ENCODE peak calls at places on chromosomes 13 and 19, in five cellular contexts. One of them, this sample, is unnamed.
A peak's percentile ranks its signal among the peaks of the same experiment; 100 is the strongest.

GRCh38 chr19:37403403-37403802 is 32.5 kb downstream of the ZNF527 start:
- DNase-seq in HCT116: no peak
- DNase-seq in activated T-helper 2 cell treated with anti-CD3 and anti-CD28 coated beads, Interferon-gamma antibody, Interleukin-2, Interleukin-4, amounts not matched to agents 10 μg/mL and 5 μg/mL and 100 μg/mL, durations not matched to agents 14 hours and 24 hours and 36 hours: no peak
- DNase-seq in stimulated activated CD4-positive, alpha-beta T cell treated with anti-CD3 and anti-CD28 coated beads, Interleukin-1b, Interleukin-23, amount 100 ng/mL, for 1 hour: no peak
- DNase-seq in cardiac muscle cell: no peak
- DNase-seq in this sample: no peak

GRCh38 chr19:38721977-38722773 is 22.1 kb downstream of the CAPN12 start:
- DNase-seq in stimulated activated CD4-positive, alpha-beta T cell treated with anti-CD3 and anti-CD28 coated beads, Interleukin-1b, Interleukin-23, amount 100 ng/mL, for 1 hour: no peak
- DNase-seq in cardiac muscle cell: peak; percentile 88
- DNase-seq in HCT116: no peak
- DNase-seq in activated T-helper 2 cell treated with anti-CD3 and anti-CD28 coated beads, Interferon-gamma antibody, Interleukin-2, Interleukin-4, amounts not matched to agents 10 μg/mL and 5 μg/mL and 100 μg/mL, durations not matched to agents 14 hours and 24 hours and 36 hours: no peak
- DNase-seq in this sample: peak; percentile 98

GRCh38 chr13:95603887-95604533 is 40.5 kb downstream of the DZIP1 start:
- DNase-seq in cardiac muscle cell: no peak
- DNase-seq in stimulated activated CD4-positive, alpha-beta T cell treated with anti-CD3 and anti-CD28 coated beads, Interleukin-1b, Interleukin-23, amount 100 ng/mL, for 1 hour: no peak
- DNase-seq in activated T-helper 2 cell treated with anti-CD3 and anti-CD28 coated beads, Interferon-gamma antibody, Interleukin-2, Interleukin-4, amounts not matched to agents 10 μg/mL and 5 μg/mL and 100 μg/mL, durations not matched to agents 14 hours and 24 hours and 36 hours: no peak
- DNase-seq in HCT116: no peak
- DNase-seq in this sample: no peak

GRCh38 chr13:50365683-50366391 is 350.6 kb downstream of the KCNRG start:
- DNase-seq in stimulated activated CD4-positive, alpha-beta T cell treated with anti-CD3 and anti-CD28 coated beads, Interleukin-1b, Interleukin-23, amount 100 ng/mL, for 1 hour: peak; percentile 8
- DNase-seq in cardiac muscle cell: no peak
- DNase-seq in activated T-helper 2 cell treated with anti-CD3 and anti-CD28 coated beads, Interferon-gamma antibody, Interleukin-2, Interleukin-4, amounts not matched to agents 10 μg/mL and 5 μg/mL and 100 μg/mL, durations not matched to agents 14 hours and 24 hours and 36 hours: peak; percentile 61
- DNase-seq in HCT116: no peak
- DNase-seq in this sample: no peak

GRCh38 chr19:58558623-58559274 is 338 bp upstream of the UBE2M start:
- DNase-seq in HCT116: peak; percentile 98
- DNase-seq in cardiac muscle cell: peak; percentile 99
- DNase-seq in stimulated activated CD4-positive, alpha-beta T cell treated with anti-CD3 and anti-CD28 coated beads, Interleukin-1b, Interleukin-23, amount 100 ng/mL, for 1 hour: peak; percentile 98
- DNase-seq in activated T-helper 2 cell treated with anti-CD3 and anti-CD28 coated beads, Interferon-gamma antibody, Interleukin-2, Interleukin-4, amounts not matched to agents 10 μg/mL and 5 μg/mL and 100 μg/mL, durations not matched to agents 14 hours and 24 hours and 36 hours: peak; percentile 100
- DNase-seq in this sample: peak; percentile 97

GRCh38 chr13:98528663-98529064 is 48.2 kb downstream of the STK24 start:
- DNase-seq in stimulated activated CD4-positive, alpha-beta T cell treated with anti-CD3 and anti-CD28 coated beads, Interleukin-1b, Interleukin-23, amount 100 ng/mL, for 1 hour: no peak
- DNase-seq in cardiac muscle cell: no peak
- DNase-seq in activated T-helper 2 cell treated with anti-CD3 and anti-CD28 coated beads, Interferon-gamma antibody, Interleukin-2, Interleukin-4, amounts not matched to agents 10 μg/mL and 5 μg/mL and 100 μg/mL, durations not matched to agents 14 hours and 24 hours and 36 hours: no peak
- DNase-seq in HCT116: no peak
- DNase-seq in this sample: no peak

GRCh38 chr13:59326717-59327116 is 837.0 kb downstream of the DIAPH3 start:
- DNase-seq in stimulated activated CD4-positive, alpha-beta T cell treated with anti-CD3 and anti-CD28 coated beads, Interleukin-1b, Interleukin-23, amount 100 ng/mL, for 1 hour: no peak
- DNase-seq in cardiac muscle cell: no peak
- DNase-seq in HCT116: no peak
- DNase-seq in activated T-helper 2 cell treated with anti-CD3 and anti-CD28 coated beads, Interferon-gamma antibody, Interleukin-2, Interleukin-4, amounts not matched to agents 10 μg/mL and 5 μg/mL and 100 μg/mL, durations not matched to agents 14 hours and 24 hours and 36 hours: no peak
- DNase-seq in this sample: no peak

GRCh38 chr19:13429563-13429962 is 76.7 kb downstream of the CACNA1A start:
- DNase-seq in HCT116: no peak
- DNase-seq in stimulated activated CD4-positive, alpha-beta T cell treated with anti-CD3 and anti-CD28 coated beads, Interleukin-1b, Interleukin-23, amount 100 ng/mL, for 1 hour: no peak
- DNase-seq in activated T-helper 2 cell treated with anti-CD3 and anti-CD28 coated beads, Interferon-gamma antibody, Interleukin-2, Interleukin-4, amounts not matched to agents 10 μg/mL and 5 μg/mL and 100 μg/mL, durations not matched to agents 14 hours and 24 hours and 36 hours: no peak
- DNase-seq in cardiac muscle cell: no peak
- DNase-seq in this sample: no peak

GRCh38 chr19:55255618-55256423 is 3.0 kb downstream of the PPP6R1 start:
- DNase-seq in stimulated activated CD4-positive, alpha-beta T cell treated with anti-CD3 and anti-CD28 coated beads, Interleukin-1b, Interleukin-23, amount 100 ng/mL, for 1 hour: no peak
- DNase-seq in HCT116: no peak
- DNase-seq in cardiac muscle cell: no peak
- DNase-seq in activated T-helper 2 cell treated with anti-CD3 and anti-CD28 coated beads, Interferon-gamma antibody, Interleukin-2, Interleukin-4, amounts not matched to agents 10 μg/mL and 5 μg/mL and 100 μg/mL, durations not matched to agents 14 hours and 24 hours and 36 hours: peak; percentile 27
- DNase-seq in this sample: no peak

GRCh38 chr19:53511933-53512374 is 26.0 kb upstream of the ZNF331 start:
- DNase-seq in HCT116: peak; percentile 7
- DNase-seq in stimulated activated CD4-positive, alpha-beta T cell treated with anti-CD3 and anti-CD28 coated beads, Interleukin-1b, Interleukin-23, amount 100 ng/mL, for 1 hour: no peak
- DNase-seq in cardiac muscle cell: peak; percentile 80
- DNase-seq in activated T-helper 2 cell treated with anti-CD3 and anti-CD28 coated beads, Interferon-gamma antibody, Interleukin-2, Interleukin-4, amounts not matched to agents 10 μg/mL and 5 μg/mL and 100 μg/mL, durations not matched to agents 14 hours and 24 hours and 36 hours: no peak
- DNase-seq in this sample: peak; percentile 66

GRCh38 chr13:114212096-114212495 is 22.6 kb upstream of the CDC16 start:
- DNase-seq in stimulated activated CD4-positive, alpha-beta T cell treated with anti-CD3 and anti-CD28 coated beads, Interleukin-1b, Interleukin-23, amount 100 ng/mL, for 1 hour: no peak
- DNase-seq in HCT116: no peak
- DNase-seq in activated T-helper 2 cell treated with anti-CD3 and anti-CD28 coated beads, Interferon-gamma antibody, Interleukin-2, Interleukin-4, amounts not matched to agents 10 μg/mL and 5 μg/mL and 100 μg/mL, durations not matched to agents 14 hours and 24 hours and 36 hours: no peak
- DNase-seq in cardiac muscle cell: no peak
- DNase-seq in this sample: no peak

GRCh38 chr13:107210216-107211010 is 642.5 kb upstream of the ARGLU1 start:
- DNase-seq in HCT116: no peak
- DNase-seq in activated T-helper 2 cell treated with anti-CD3 and anti-CD28 coated beads, Interferon-gamma antibody, Interleukin-2, Interleukin-4, amounts not matched to agents 10 μg/mL and 5 μg/mL and 100 μg/mL, durations not matched to agents 14 hours and 24 hours and 36 hours: no peak
- DNase-seq in cardiac muscle cell: no peak
- DNase-seq in stimulated activated CD4-positive, alpha-beta T cell treated with anti-CD3 and anti-CD28 coated beads, Interleukin-1b, Interleukin-23, amount 100 ng/mL, for 1 hour: no peak
- DNase-seq in this sample: no peak

GRCh38 chr19:40623403-40624239 is 22.5 kb downstream of the LTBP4 start:
- DNase-seq in HCT116: peak; percentile 80
- DNase-seq in cardiac muscle cell: peak; percentile 45
- DNase-seq in activated T-helper 2 cell treated with anti-CD3 and anti-CD28 coated beads, Interferon-gamma antibody, Interleukin-2, Interleukin-4, amounts not matched to agents 10 μg/mL and 5 μg/mL and 100 μg/mL, durations not matched to agents 14 hours and 24 hours and 36 hours: no peak
- DNase-seq in stimulated activated CD4-positive, alpha-beta T cell treated with anti-CD3 and anti-CD28 coated beads, Interleukin-1b, Interleukin-23, amount 100 ng/mL, for 1 hour: no peak
- DNase-seq in this sample: peak; percentile 79

GRCh38 chr19:51714848-51715247 is 8.9 kb downstream of the HAS1 start:
- DNase-seq in stimulated activated CD4-positive, alpha-beta T cell treated with anti-CD3 and anti-CD28 coated beads, Interleukin-1b, Interleukin-23, amount 100 ng/mL, for 1 hour: no peak
- DNase-seq in HCT116: no peak
- DNase-seq in activated T-helper 2 cell treated with anti-CD3 and anti-CD28 coated beads, Interferon-gamma antibody, Interleukin-2, Interleukin-4, amounts not matched to agents 10 μg/mL and 5 μg/mL and 100 μg/mL, durations not matched to agents 14 hours and 24 hours and 36 hours: no peak
- DNase-seq in cardiac muscle cell: no peak
- DNase-seq in this sample: no peak

GRCh38 chr19:3506384-3507340 is 551 bp downstream of the FZR1 start:
- DNase-seq in stimulated activated CD4-positive, alpha-beta T cell treated with anti-CD3 and anti-CD28 coated beads, Interleukin-1b, Interleukin-23, amount 100 ng/mL, for 1 hour: no peak
- DNase-seq in cardiac muscle cell: peak; percentile 43
- DNase-seq in activated T-helper 2 cell treated with anti-CD3 and anti-CD28 coated beads, Interferon-gamma antibody, Interleukin-2, Interleukin-4, amounts not matched to agents 10 μg/mL and 5 μg/mL and 100 μg/mL, durations not matched to agents 14 hours and 24 hours and 36 hours: peak; percentile 27
- DNase-seq in HCT116: no peak
- DNase-seq in this sample: no peak

GRCh38 chr13:45851171-45851889 is at the start of gene SIAH3:
- DNase-seq in activated T-helper 2 cell treated with anti-CD3 and anti-CD28 coated beads, Interferon-gamma antibody, Interleukin-2, Interleukin-4, amounts not matched to agents 10 μg/mL and 5 μg/mL and 100 μg/mL, durations not matched to agents 14 hours and 24 hours and 36 hours: no peak
- DNase-seq in HCT116: no peak
- DNase-seq in stimulated activated CD4-positive, alpha-beta T cell treated with anti-CD3 and anti-CD28 coated beads, Interleukin-1b, Interleukin-23, amount 100 ng/mL, for 1 hour: no peak
- DNase-seq in cardiac muscle cell: peak; percentile 36
- DNase-seq in this sample: peak; percentile 72

GRCh38 chr13:23941216-23941615 is 43.9 kb upstream of the C1QTNF9B start:
- DNase-seq in stimulated activated CD4-positive, alpha-beta T cell treated with anti-CD3 and anti-CD28 coated beads, Interleukin-1b, Interleukin-23, amount 100 ng/mL, for 1 hour: no peak
- DNase-seq in cardiac muscle cell: no peak
- DNase-seq in HCT116: no peak
- DNase-seq in activated T-helper 2 cell treated with anti-CD3 and anti-CD28 coated beads, Interferon-gamma antibody, Interleukin-2, Interleukin-4, amounts not matched to agents 10 μg/mL and 5 μg/mL and 100 μg/mL, durations not matched to agents 14 hours and 24 hours and 36 hours: no peak
- DNase-seq in this sample: no peak

GRCh38 chr19:43311256-43311655 is 41.9 kb upstream of the PSG9 start:
- DNase-seq in stimulated activated CD4-positive, alpha-beta T cell treated with anti-CD3 and anti-CD28 coated beads, Interleukin-1b, Interleukin-23, amount 100 ng/mL, for 1 hour: no peak
- DNase-seq in cardiac muscle cell: no peak
- DNase-seq in activated T-helper 2 cell treated with anti-CD3 and anti-CD28 coated beads, Interferon-gamma antibody, Interleukin-2, Interleukin-4, amounts not matched to agents 10 μg/mL and 5 μg/mL and 100 μg/mL, durations not matched to agents 14 hours and 24 hours and 36 hours: no peak
- DNase-seq in HCT116: no peak
- DNase-seq in this sample: no peak

GRCh38 chr19:16325671-16326400 is 1.2 kb downstream of the KLF2 start:
- DNase-seq in activated T-helper 2 cell treated with anti-CD3 and anti-CD28 coated beads, Interferon-gamma antibody, Interleukin-2, Interleukin-4, amounts not matched to agents 10 μg/mL and 5 μg/mL and 100 μg/mL, durations not matched to agents 14 hours and 24 hours and 36 hours: peak; percentile 63
- DNase-seq in cardiac muscle cell: peak; percentile 66
- DNase-seq in stimulated activated CD4-positive, alpha-beta T cell treated with anti-CD3 and anti-CD28 coated beads, Interleukin-1b, Interleukin-23, amount 100 ng/mL, for 1 hour: no peak
- DNase-seq in HCT116: no peak
- DNase-seq in this sample: no peak

GRCh38 chr19:53131732-53132131 is 978 bp downstream of the ZNF415 start:
- DNase-seq in HCT116: no peak
- DNase-seq in stimulated activated CD4-positive, alpha-beta T cell treated with anti-CD3 and anti-CD28 coated beads, Interleukin-1b, Interleukin-23, amount 100 ng/mL, for 1 hour: no peak
- DNase-seq in cardiac muscle cell: no peak
- DNase-seq in activated T-helper 2 cell treated with anti-CD3 and anti-CD28 coated beads, Interferon-gamma antibody, Interleukin-2, Interleukin-4, amounts not matched to agents 10 μg/mL and 5 μg/mL and 100 μg/mL, durations not matched to agents 14 hours and 24 hours and 36 hours: no peak
- DNase-seq in this sample: no peak

GRCh38 chr19:16199275-16199932 is 1.7 kb downstream of the AP1M1 start:
- DNase-seq in activated T-helper 2 cell treated with anti-CD3 and anti-CD28 coated beads, Interferon-gamma antibody, Interleukin-2, Interleukin-4, amounts not matched to agents 10 μg/mL and 5 μg/mL and 100 μg/mL, durations not matched to agents 14 hours and 24 hours and 36 hours: no peak
- DNase-seq in HCT116: no peak
- DNase-seq in stimulated activated CD4-positive, alpha-beta T cell treated with anti-CD3 and anti-CD28 coated beads, Interleukin-1b, Interleukin-23, amount 100 ng/mL, for 1 hour: no peak
- DNase-seq in cardiac muscle cell: no peak
- DNase-seq in this sample: no peak

GRCh38 chr19:16527971-16528521 is 14.2 kb downstream of the CHERP start:
- DNase-seq in cardiac muscle cell: peak; percentile 20
- DNase-seq in activated T-helper 2 cell treated with anti-CD3 and anti-CD28 coated beads, Interferon-gamma antibody, Interleukin-2, Interleukin-4, amounts not matched to agents 10 μg/mL and 5 μg/mL and 100 μg/mL, durations not matched to agents 14 hours and 24 hours and 36 hours: peak; percentile 30
- DNase-seq in stimulated activated CD4-positive, alpha-beta T cell treated with anti-CD3 and anti-CD28 coated beads, Interleukin-1b, Interleukin-23, amount 100 ng/mL, for 1 hour: no peak
- DNase-seq in HCT116: no peak
- DNase-seq in this sample: peak; percentile 62

GRCh38 chr19:47797996-47798903 is 6.1 kb downstream of the TPRX1 start:
- DNase-seq in activated T-helper 2 cell treated with anti-CD3 and anti-CD28 coated beads, Interferon-gamma antibody, Interleukin-2, Interleukin-4, amounts not matched to agents 10 μg/mL and 5 μg/mL and 100 μg/mL, durations not matched to agents 14 hours and 24 hours and 36 hours: no peak
- DNase-seq in stimulated activated CD4-positive, alpha-beta T cell treated with anti-CD3 and anti-CD28 coated beads, Interleukin-1b, Interleukin-23, amount 100 ng/mL, for 1 hour: no peak
- DNase-seq in HCT116: no peak
- DNase-seq in cardiac muscle cell: no peak
- DNase-seq in this sample: no peak

GRCh38 chr13:30873519-30873918 is 32.6 kb upstream of the MEDAG start:
- DNase-seq in cardiac muscle cell: no peak
- DNase-seq in stimulated activated CD4-positive, alpha-beta T cell treated with anti-CD3 and anti-CD28 coated beads, Interleukin-1b, Interleukin-23, amount 100 ng/mL, for 1 hour: no peak
- DNase-seq in HCT116: no peak
- DNase-seq in activated T-helper 2 cell treated with anti-CD3 and anti-CD28 coated beads, Interferon-gamma antibody, Interleukin-2, Interleukin-4, amounts not matched to agents 10 μg/mL and 5 μg/mL and 100 μg/mL, durations not matched to agents 14 hours and 24 hours and 36 hours: no peak
- DNase-seq in this sample: no peak

GRCh38 chr19:12965812-12966135 is 3.6 kb upstream of the DAND5 start:
- DNase-seq in cardiac muscle cell: no peak
- DNase-seq in activated T-helper 2 cell treated with anti-CD3 and anti-CD28 coated beads, Interferon-gamma antibody, Interleukin-2, Interleukin-4, amounts not matched to agents 10 μg/mL and 5 μg/mL and 100 μg/mL, durations not matched to agents 14 hours and 24 hours and 36 hours: no peak
- DNase-seq in HCT116: no peak
- DNase-seq in stimulated activated CD4-positive, alpha-beta T cell treated with anti-CD3 and anti-CD28 coated beads, Interleukin-1b, Interleukin-23, amount 100 ng/mL, for 1 hour: no peak
- DNase-seq in this sample: no peak

GRCh38 chr13:71602327-71602726 is 264.7 kb downstream of the DACH1 start:
- DNase-seq in stimulated activated CD4-positive, alpha-beta T cell treated with anti-CD3 and anti-CD28 coated beads, Interleukin-1b, Interleukin-23, amount 100 ng/mL, for 1 hour: no peak
- DNase-seq in activated T-helper 2 cell treated with anti-CD3 and anti-CD28 coated beads, Interferon-gamma antibody, Interleukin-2, Interleukin-4, amounts not matched to agents 10 μg/mL and 5 μg/mL and 100 μg/mL, durations not matched to agents 14 hours and 24 hours and 36 hours: no peak
- DNase-seq in HCT116: no peak
- DNase-seq in cardiac muscle cell: no peak
- DNase-seq in this sample: no peak

GRCh38 chr13:110555601-110556223 is 5.8 kb downstream of the RAB20 start:
- DNase-seq in HCT116: no peak
- DNase-seq in stimulated activated CD4-positive, alpha-beta T cell treated with anti-CD3 and anti-CD28 coated beads, Interleukin-1b, Interleukin-23, amount 100 ng/mL, for 1 hour: no peak
- DNase-seq in activated T-helper 2 cell treated with anti-CD3 and anti-CD28 coated beads, Interferon-gamma antibody, Interleukin-2, Interleukin-4, amounts not matched to agents 10 μg/mL and 5 μg/mL and 100 μg/mL, durations not matched to agents 14 hours and 24 hours and 36 hours: no peak
- DNase-seq in cardiac muscle cell: no peak
- DNase-seq in this sample: no peak

GRCh38 chr13:27281420-27281819 is 10.8 kb downstream of the RASL11A start:
- DNase-seq in cardiac muscle cell: no peak
- DNase-seq in activated T-helper 2 cell treated with anti-CD3 and anti-CD28 coated beads, Interferon-gamma antibody, Interleukin-2, Interleukin-4, amounts not matched to agents 10 μg/mL and 5 μg/mL and 100 μg/mL, durations not matched to agents 14 hours and 24 hours and 36 hours: no peak
- DNase-seq in HCT116: no peak
- DNase-seq in stimulated activated CD4-positive, alpha-beta T cell treated with anti-CD3 and anti-CD28 coated beads, Interleukin-1b, Interleukin-23, amount 100 ng/mL, for 1 hour: no peak
- DNase-seq in this sample: peak; percentile 38

GRCh38 chr19:46197314-46198070 is 32.0 kb upstream of the IGFL1 start:
- DNase-seq in activated T-helper 2 cell treated with anti-CD3 and anti-CD28 coated beads, Interferon-gamma antibody, Interleukin-2, Interleukin-4, amounts not matched to agents 10 μg/mL and 5 μg/mL and 100 μg/mL, durations not matched to agents 14 hours and 24 hours and 36 hours: no peak
- DNase-seq in stimulated activated CD4-positive, alpha-beta T cell treated with anti-CD3 and anti-CD28 coated beads, Interleukin-1b, Interleukin-23, amount 100 ng/mL, for 1 hour: no peak
- DNase-seq in HCT116: no peak
- DNase-seq in cardiac muscle cell: no peak
- DNase-seq in this sample: no peak

GRCh38 chr13:45492538-45492937 is 27.8 kb downstream of the COG3 start:
- DNase-seq in HCT116: no peak
- DNase-seq in activated T-helper 2 cell treated with anti-CD3 and anti-CD28 coated beads, Interferon-gamma antibody, Interleukin-2, Interleukin-4, amounts not matched to agents 10 μg/mL and 5 μg/mL and 100 μg/mL, durations not matched to agents 14 hours and 24 hours and 36 hours: no peak
- DNase-seq in cardiac muscle cell: no peak
- DNase-seq in stimulated activated CD4-positive, alpha-beta T cell treated with anti-CD3 and anti-CD28 coated beads, Interleukin-1b, Interleukin-23, amount 100 ng/mL, for 1 hour: no peak
- DNase-seq in this sample: no peak

GRCh38 chr13:41520699-41521630 is 63.6 kb downstream of the RGCC start:
- DNase-seq in stimulated activated CD4-positive, alpha-beta T cell treated with anti-CD3 and anti-CD28 coated beads, Interleukin-1b, Interleukin-23, amount 100 ng/mL, for 1 hour: no peak
- DNase-seq in activated T-helper 2 cell treated with anti-CD3 and anti-CD28 coated beads, Interferon-gamma antibody, Interleukin-2, Interleukin-4, amounts not matched to agents 10 μg/mL and 5 μg/mL and 100 μg/mL, durations not matched to agents 14 hours and 24 hours and 36 hours: no peak
- DNase-seq in cardiac muscle cell: no peak
- DNase-seq in HCT116: no peak
- DNase-seq in this sample: no peak

GRCh38 chr19:39969681-39970423 is 1.1 kb upstream of the PSMC4 start:
- DNase-seq in activated T-helper 2 cell treated with anti-CD3 and anti-CD28 coated beads, Interferon-gamma antibody, Interleukin-2, Interleukin-4, amounts not matched to agents 10 μg/mL and 5 μg/mL and 100 μg/mL, durations not matched to agents 14 hours and 24 hours and 36 hours: no peak
- DNase-seq in cardiac muscle cell: no peak
- DNase-seq in HCT116: no peak
- DNase-seq in stimulated activated CD4-positive, alpha-beta T cell treated with anti-CD3 and anti-CD28 coated beads, Interleukin-1b, Interleukin-23, amount 100 ng/mL, for 1 hour: no peak
- DNase-seq in this sample: peak; percentile 70

GRCh38 chr19:33401683-33402420 is 28.3 kb downstream of the CEBPG start:
- DNase-seq in activated T-helper 2 cell treated with anti-CD3 and anti-CD28 coated beads, Interferon-gamma antibody, Interleukin-2, Interleukin-4, amounts not matched to agents 10 μg/mL and 5 μg/mL and 100 μg/mL, durations not matched to agents 14 hours and 24 hours and 36 hours: no peak
- DNase-seq in stimulated activated CD4-positive, alpha-beta T cell treated with anti-CD3 and anti-CD28 coated beads, Interleukin-1b, Interleukin-23, amount 100 ng/mL, for 1 hour: no peak
- DNase-seq in cardiac muscle cell: no peak
- DNase-seq in HCT116: no peak
- DNase-seq in this sample: no peak

GRCh38 chr13:51614350-51614786 is 30.1 kb downstream of the WDFY2 start:
- DNase-seq in cardiac muscle cell: no peak
- DNase-seq in HCT116: no peak
- DNase-seq in activated T-helper 2 cell treated with anti-CD3 and anti-CD28 coated beads, Interferon-gamma antibody, Interleukin-2, Interleukin-4, amounts not matched to agents 10 μg/mL and 5 μg/mL and 100 μg/mL, durations not matched to agents 14 hours and 24 hours and 36 hours: peak; percentile 34
- DNase-seq in stimulated activated CD4-positive, alpha-beta T cell treated with anti-CD3 and anti-CD28 coated beads, Interleukin-1b, Interleukin-23, amount 100 ng/mL, for 1 hour: no peak
- DNase-seq in this sample: no peak

This sample was measured in SK-MEL-5.